ENCODE peak calls at places on chromosomes 12 and 14, in six cellular contexts. H is H9, O is neuronal stem cell, I is mesendoderm, S is H1, F is mesenchymal stem cell. X is an unnamed sample.

GRCh38 chr12:132554857-132555630 is 55.3 kb downstream of the LRCOL1 start:
- DNase-seq in H (no peak), O (no peak), I (peak), S (no peak), F (no peak), X (no peak)

GRCh38 chr12:107368586-107368985 is 275.2 kb upstream of the CRY1 start:
- DNase-seq in H (no peak), O (no peak), I (no peak), S (no peak), F (no peak), X (no peak)

GRCh38 chr14:97788364-97788763 is 991.2 kb downstream of the VRK1 start:
- DNase-seq in H (no peak), O (no peak), I (no peak), S (no peak), F (no peak), X (no peak)

GRCh38 chr14:69535230-69535848 is 39.3 kb downstream of the CCDC177 start:
- DNase-seq in H (peak), O (peak), I (peak), S (no peak), F (peak), X (peak)

GRCh38 chr14:44316647-44317432 is 190.2 kb downstream of the FSCB start:
- DNase-seq in H (no peak), O (no peak), I (peak), S (no peak), F (peak), X (peak)

GRCh38 chr14:69056389-69056788 is 77.3 kb upstream of the ACTN1 start:
- DNase-seq in H (peak), O (no peak), I (peak), S (no peak), F (peak), X (peak)

GRCh38 chr12:2682301-2683282 is 112.2 kb upstream of the FKBP4 start:
- DNase-seq in H (peak), O (peak), I (peak), S (no peak), F (peak), X (peak)

GRCh38 chr14:23017091-23017490 is 7.1 kb upstream of the C14orf93 start:
- DNase-seq in H (no peak), O (no peak), I (no peak), S (no peak), F (no peak), X (no peak)

GRCh38 chr12:79935624-79936040 is 735 bp upstream of the PPP1R12A start:
- DNase-seq in H (no peak), O (peak), I (peak), S (no peak), F (no peak), X (peak)

GRCh38 chr12:116074686-116075085 is 202.8 kb downstream of the MED13L start:
- DNase-seq in H (no peak), O (no peak), I (peak), S (no peak), F (no peak), X (no peak)
- H2BK15ac ChIP-seq in H (no peak), O (no peak), I (no peak), S (no peak), F (no peak), X (no peak)

GRCh38 chr14:37129047-37129446 is 43.4 kb downstream of the SLC25A21 start:
- DNase-seq in H (no peak), O (no peak), I (no peak), S (no peak), F (no peak), X (no peak)

GRCh38 chr14:37133284-37133913 is 39.0 kb downstream of the SLC25A21 start:
- DNase-seq in H (no peak), O (no peak), I (no peak), S (no peak), F (no peak), X (no peak)

DNA sequence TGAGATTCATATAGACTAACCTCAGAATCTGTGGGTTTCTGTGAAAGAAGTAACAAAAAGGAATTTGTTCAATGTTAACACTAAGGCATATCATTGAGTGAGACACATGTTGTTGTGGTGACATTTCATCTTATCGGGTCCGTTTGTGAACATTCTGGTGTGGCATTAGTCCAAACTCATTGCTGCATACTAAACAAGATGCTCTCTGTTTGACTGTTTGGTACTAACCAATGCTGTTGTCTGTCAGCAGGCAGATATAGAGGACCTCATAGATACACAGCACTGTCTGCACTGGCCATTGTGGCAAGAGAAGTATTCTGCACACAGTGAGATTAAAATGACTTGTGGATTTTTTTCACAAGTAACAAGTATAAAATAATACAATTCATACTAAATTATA is 41.2 kb downstream of the SLC25A21 start:
- DNase-seq in H (no peak), O (no peak), I (no peak), S (no peak), F (no peak), X (no peak)
- H2BK15ac ChIP-seq in H (no peak), O (no peak), I (no peak), S (no peak), F (no peak), X (no peak)

GRCh38 chr12:25449007-25449406 is 104.1 kb downstream of the LMNTD1 start:
- DNase-seq in H (no peak), O (no peak), I (no peak), S (no peak), F (no peak), X (no peak)
- H2BK15ac ChIP-seq in H (no peak), O (no peak), I (no peak), S (no peak), F (no peak), X (no peak)

GRCh38 chr12:32261638-32262037 is 137.7 kb upstream of the FGD4 start:
- DNase-seq in H (peak), O (no peak), I (peak), S (no peak), F (no peak), X (no peak)
- H2BK15ac ChIP-seq in H (no peak), O (no peak), I (no peak), S (no peak), F (no peak), X (no peak)

X was measured in IMR-90.